ENCODE peak calls at places on chromosome 5, in five cellular contexts. One of them, this sample, is unnamed.

GRCh38 chr5:174798411-174798930 is 74.1 kb downstream of the MSX2 start:
- DNase-seq in H1: no peak
- DNase-seq in GM12878: no peak
- DNase-seq in A549: no peak
- DNase-seq in HepG2: no peak
- DNase-seq in this sample: no peak

GRCh38 chr5:146877783-146878470 is 630 bp downstream of the PPP2R2B start:
- DNase-seq in H1: peak
- DNase-seq in GM12878: no peak
- DNase-seq in HepG2: no peak
- DNase-seq in A549: no peak
- DNase-seq in this sample: no peak

GRCh38 chr5:1090538-1090937 is 21.3 kb downstream of the SLC12A7 start:
- DNase-seq in GM12878: no peak
- DNase-seq in HepG2: no peak
- DNase-seq in A549: no peak
- DNase-seq in H1: no peak
- DNase-seq in this sample: no peak

GRCh38 chr5:134460551-134460950 is 48.9 kb upstream of the CDKN2AIPNL start:
- DNase-seq in H1: no peak
- DNase-seq in A549: no peak
- DNase-seq in HepG2: no peak
- DNase-seq in GM12878: no peak
- DNase-seq in this sample: no peak

GRCh38 chr5:74384851-74385250 is 255.7 kb downstream of the ENC1 start:
- DNase-seq in H1: no peak
- DNase-seq in GM12878: no peak
- DNase-seq in A549: no peak
- DNase-seq in HepG2: no peak
- DNase-seq in this sample: no peak

GRCh38 chr5:177309351-177310191 is 2.1 kb downstream of the MXD3 start:
- DNase-seq in A549: peak
- DNase-seq in HepG2: peak
- DNase-seq in H1: peak
- DNase-seq in GM12878: no peak
- DNase-seq in this sample: peak

GRCh38 chr5:37807015-37807414 is 32.8 kb downstream of the GDNF start:
- DNase-seq in HepG2: no peak
- DNase-seq in A549: no peak
- DNase-seq in H1: no peak
- DNase-seq in GM12878: no peak
- DNase-seq in this sample: no peak

GRCh38 chr5:117295941-117296340 is 721.3 kb upstream of the SEMA6A start:
- DNase-seq in GM12878: no peak
- DNase-seq in HepG2: no peak
- DNase-seq in H1: no peak
- DNase-seq in A549: no peak
- DNase-seq in this sample: no peak

GRCh38 chr5:105752801-105753200 is 1917.9 kb downstream of the EFNA5 start:
- DNase-seq in GM12878: no peak
- DNase-seq in A549: no peak
- DNase-seq in H1: no peak
- DNase-seq in HepG2: no peak
- DNase-seq in this sample: no peak

GRCh38 chr5:123391009-123391408 is 32.2 kb downstream of the CEP120 start:
- DNase-seq in H1: no peak
- DNase-seq in A549: no peak
- DNase-seq in GM12878: no peak
- DNase-seq in HepG2: no peak
- DNase-seq in this sample: no peak

GRCh38 chr5:68173007-68173406 is 42.5 kb upstream of the PIK3R1 start:
- DNase-seq in A549: no peak
- DNase-seq in GM12878: no peak
- DNase-seq in H1: no peak
- DNase-seq in HepG2: no peak
- DNase-seq in this sample: no peak

GRCh38 chr5:51859624-51860023 is 476.4 kb downstream of the ISL1 start:
- DNase-seq in HepG2: no peak
- DNase-seq in H1: no peak
- DNase-seq in GM12878: no peak
- DNase-seq in A549: no peak
- DNase-seq in this sample: no peak

GRCh38 chr5:171312129-171312819 is 3.2 kb downstream of the TLX3 start:
- DNase-seq in H1: peak
- DNase-seq in GM12878: no peak
- DNase-seq in HepG2: no peak
- DNase-seq in A549: no peak
- DNase-seq in this sample: no peak

GRCh38 chr5:139304391-139305324 is 11.1 kb downstream of the MATR3 start:
- DNase-seq in A549: no peak
- DNase-seq in H1: no peak
- DNase-seq in HepG2: no peak
- DNase-seq in GM12878: no peak
- DNase-seq in this sample: no peak

DNA sequence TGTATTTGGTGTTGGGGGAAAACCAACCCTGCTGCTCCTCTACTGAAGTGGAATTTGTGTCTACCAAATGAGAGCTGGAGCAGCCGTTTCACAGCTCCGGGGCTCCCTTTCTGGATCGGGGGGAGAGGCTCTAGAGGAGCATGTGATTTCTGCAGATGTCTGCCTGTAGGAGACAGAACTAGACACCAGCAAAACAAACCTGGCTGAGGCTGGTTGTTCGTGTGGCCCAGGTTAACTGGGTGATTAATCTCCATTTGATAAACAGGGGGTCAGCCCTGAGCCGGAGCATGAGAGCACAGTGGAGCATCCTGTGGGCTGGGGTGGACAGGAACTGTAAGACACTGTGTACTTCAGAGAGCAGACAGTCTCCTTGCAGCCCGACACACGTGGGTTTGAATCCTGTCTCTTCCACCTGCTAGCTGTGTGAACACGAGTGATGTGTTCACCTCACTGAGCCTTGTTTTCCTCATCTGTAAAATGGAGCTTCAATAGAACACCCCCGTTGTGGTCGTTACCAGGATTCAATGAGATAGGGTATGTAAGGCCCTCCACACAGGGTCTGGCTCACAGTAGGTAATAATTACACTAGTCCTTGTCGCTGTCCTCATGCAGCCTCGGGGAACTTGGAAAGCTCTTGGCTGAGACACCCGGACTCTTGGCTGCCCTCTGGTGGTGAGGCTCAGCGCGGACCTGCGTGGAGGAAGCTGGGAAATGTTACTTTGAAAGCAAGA is 12.9 kb downstream of the CXCL14 start:
- DNase-seq in GM12878: no peak
- DNase-seq in HepG2: peak
- DNase-seq in H1: peak
- DNase-seq in A549: peak
- DNase-seq in this sample: peak
- TF ChIP-seq MAX in GM12878: no peak
- TF ChIP-seq MAX in HepG2: no peak
- TF ChIP-seq MAX in H1: no peak
- TF ChIP-seq MAX in A549: no peak
- TF ChIP-seq MAX in this sample: no peak

GRCh38 chr5:30878751-30879150 is 314.7 kb upstream of the CDH6 start:
- DNase-seq in HepG2: no peak
- DNase-seq in H1: no peak
- DNase-seq in GM12878: no peak
- DNase-seq in A549: no peak
- DNase-seq in this sample: no peak
- TF ChIP-seq HDAC2 in HepG2: no peak
- TF ChIP-seq HDAC2 in H1: no peak
- TF ChIP-seq HDAC2 in GM12878: no peak
- TF ChIP-seq HDAC2 in A549: no peak
- TF ChIP-seq HDAC2 in this sample: no peak

DNA sequence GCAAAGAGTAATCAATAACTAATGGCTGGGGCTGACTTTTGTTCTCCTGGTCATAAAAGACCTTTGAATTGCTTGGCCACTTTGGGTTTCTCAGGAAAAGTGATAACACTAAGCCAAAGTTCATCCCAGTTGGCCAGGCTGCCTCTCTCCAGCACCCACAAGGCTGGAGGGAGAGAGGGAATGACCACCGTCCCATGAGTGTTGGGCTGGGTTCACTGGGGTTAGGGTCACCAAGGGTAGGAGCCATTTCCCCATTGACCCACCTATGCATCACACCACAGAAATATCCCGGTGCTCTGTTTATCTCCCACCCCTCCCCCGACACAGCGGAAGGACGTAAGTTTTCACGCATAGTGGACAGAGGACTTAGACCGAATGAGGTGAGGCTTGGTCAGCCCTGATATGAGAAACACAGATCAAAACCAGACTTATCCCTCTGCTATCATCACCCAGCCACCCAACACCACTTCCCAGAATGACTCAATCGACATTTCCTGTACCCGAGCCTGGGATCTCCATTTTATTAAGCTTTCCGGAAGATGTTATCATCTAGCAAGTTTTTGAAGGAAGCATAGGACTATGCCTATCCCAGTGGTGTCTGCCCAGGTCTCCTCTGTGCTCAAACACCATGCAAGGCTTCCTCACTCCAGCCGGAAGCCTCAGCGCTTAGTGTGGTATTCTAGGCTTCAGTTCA is 27.0 kb upstream of the PPARGC1B start:
- DNase-seq in A549: no peak
- DNase-seq in HepG2: no peak
- DNase-seq in GM12878: no peak
- DNase-seq in H1: no peak
- DNase-seq in this sample: peak
- TF ChIP-seq MAX in A549: no peak
- TF ChIP-seq MAX in HepG2: no peak
- TF ChIP-seq MAX in GM12878: no peak
- TF ChIP-seq MAX in H1: no peak
- TF ChIP-seq MAX in this sample: no peak

DNA sequence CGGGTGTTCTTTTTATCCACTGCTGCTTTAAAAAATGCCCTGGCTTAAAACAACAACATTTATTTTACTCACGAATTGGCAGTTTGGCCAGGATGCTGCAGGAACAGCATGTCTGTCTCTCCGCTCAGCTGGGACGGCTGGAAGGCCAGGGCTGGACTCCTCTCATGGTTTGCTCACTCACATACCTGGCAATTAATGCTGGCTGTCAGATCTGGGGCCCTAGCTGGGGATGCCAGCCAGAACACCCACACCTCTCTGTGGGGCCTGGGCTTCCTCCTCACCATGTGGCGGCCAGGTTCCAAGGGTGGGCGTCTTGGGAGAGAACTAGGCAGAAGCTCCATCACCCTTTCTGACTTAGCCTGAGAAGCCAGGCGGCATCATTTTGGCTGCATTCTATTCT is 189.1 kb upstream of the IL12B start:
- DNase-seq in A549: no peak
- DNase-seq in GM12878: no peak
- DNase-seq in H1: no peak
- DNase-seq in HepG2: no peak
- DNase-seq in this sample: no peak
- TF ChIP-seq HDAC2 in A549: no peak
- TF ChIP-seq HDAC2 in GM12878: no peak
- TF ChIP-seq HDAC2 in H1: no peak
- TF ChIP-seq HDAC2 in HepG2: no peak
- TF ChIP-seq HDAC2 in this sample: no peak

GRCh38 chr5:157977957-157978505 is 119.1 kb upstream of the CLINT1 start:
- DNase-seq in GM12878: no peak
- DNase-seq in HepG2: no peak
- DNase-seq in A549: no peak
- DNase-seq in H1: no peak
- DNase-seq in this sample: no peak
- TF ChIP-seq MAX in GM12878: no peak
- TF ChIP-seq MAX in HepG2: no peak
- TF ChIP-seq MAX in A549: no peak
- TF ChIP-seq MAX in H1: no peak
- TF ChIP-seq MAX in this sample: no peak

GRCh38 chr5:181168595-181169118 is 21.3 kb downstream of the OR2V2 start:
- DNase-seq in A549: no peak
- DNase-seq in GM12878: no peak
- DNase-seq in HepG2: no peak
- DNase-seq in H1: no peak
- DNase-seq in this sample: no peak
- TF ChIP-seq HDAC2 in A549: no peak
- TF ChIP-seq HDAC2 in GM12878: no peak
- TF ChIP-seq HDAC2 in HepG2: no peak
- TF ChIP-seq HDAC2 in H1: no peak
- TF ChIP-seq HDAC2 in this sample: no peak

GRCh38 chr5:53405396-53405795 is 75.0 kb upstream of the FST start:
- DNase-seq in H1: no peak
- DNase-seq in HepG2: no peak
- DNase-seq in A549: no peak
- DNase-seq in GM12878: no peak
- DNase-seq in this sample: no peak
- TF ChIP-seq MAX in H1: no peak
- TF ChIP-seq MAX in HepG2: no peak
- TF ChIP-seq MAX in A549: no peak
- TF ChIP-seq MAX in GM12878: no peak
- TF ChIP-seq MAX in this sample: no peak

DNA sequence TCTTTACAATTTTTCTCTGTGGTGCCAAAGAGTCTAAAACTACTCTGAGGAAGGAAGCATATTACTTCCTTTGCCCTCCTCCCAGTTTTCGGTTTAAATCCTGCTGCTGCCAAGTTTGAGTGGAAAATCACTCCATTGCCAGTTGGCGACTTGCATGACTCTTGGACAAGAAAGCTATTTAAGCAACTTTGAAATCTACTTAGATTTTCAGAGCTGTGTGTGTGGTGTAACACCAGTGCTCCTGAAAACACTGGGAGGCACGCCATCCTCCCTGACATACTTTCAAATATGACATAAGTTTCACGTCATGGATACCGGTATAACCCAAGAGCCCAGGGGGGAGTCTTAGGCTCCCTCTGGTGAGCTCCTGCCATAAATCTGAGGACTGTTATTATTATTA is 83.5 kb upstream of the RIOK2 start:
- DNase-seq in HepG2: no peak
- DNase-seq in H1: no peak
- DNase-seq in A549: no peak
- DNase-seq in GM12878: no peak
- DNase-seq in this sample: no peak
- TF ChIP-seq HDAC2 in HepG2: no peak
- TF ChIP-seq HDAC2 in H1: no peak
- TF ChIP-seq HDAC2 in A549: no peak
- TF ChIP-seq HDAC2 in GM12878: no peak
- TF ChIP-seq HDAC2 in this sample: no peak

This sample was measured in K562.